ENCODE peak calls at places on chromosome 5, in six cellular contexts. R, B, X, I, Q and N are unnamed samples.

GRCh38 chr5:10894445-10895054 is 133.5 kb upstream of the DAP start:
- DNase-seq in R (no peak), B (no peak), X (no peak), I (no peak), Q (no peak), N (no peak)

GRCh38 chr5:159514229-159514822 is 184.0 kb upstream of the IL12B start:
- DNase-seq in R (no peak), B (no peak), X (no peak), I (no peak), Q (no peak), N (no peak)

GRCh38 chr5:72392326-72392733 is 72.2 kb downstream of the PTCD2 start:
- DNase-seq in R (no peak), B (no peak), X (no peak), I (no peak), Q (peak; percentile 48), N (no peak)

GRCh38 chr5:41432481-41433253 is 77.7 kb downstream of the PLCXD3 start:
- DNase-seq in R (no peak), B (no peak), X (no peak), I (no peak), Q (no peak), N (no peak)

GRCh38 chr5:156406023-156406422 is 79.1 kb downstream of the SGCD start:
- DNase-seq in R (no peak), B (no peak), X (no peak), I (no peak), Q (peak; percentile 17), N (no peak)

GRCh38 chr5:57779383-57780223 is 297.0 kb upstream of the ACTBL2 start:
- DNase-seq in R (peak; percentile 56), B (peak; percentile 51), X (no peak), I (peak; percentile 8), Q (peak; percentile 58), N (peak; percentile 40)

GRCh38 chr5:125612356-125613149 is 810.7 kb upstream of the GRAMD2B start:
- DNase-seq in R (no peak), B (peak; percentile 48), X (no peak), I (no peak), Q (no peak), N (peak; percentile 41)

GRCh38 chr5:137440800-137441199 is 58.3 kb downstream of the SPOCK1 start:
- DNase-seq in R (no peak), B (peak; percentile 48), X (no peak), I (no peak), Q (no peak), N (peak; percentile 53)

GRCh38 chr5:181207214-181207959 is 2.4 kb upstream of the TRIM7 start:
- DNase-seq in R (no peak), B (no peak), X (peak; percentile 64), I (peak; percentile 83), Q (peak; percentile 72), N (no peak)